ENCODE peak calls at places on chromosomes 1 and 21, in ten cellular contexts. S is neural progenitor cell; H is HL-60; N is adrenal gland; F is SJSA1; Y is heart right ventricle; E is tibial artery; J is uterus; K is CD8-positive, alpha-beta memory T cell; I is K562. A is an unnamed sample.

GRCh38 chr1:65316233-65316632 is 6.9 kb downstream of the DNAJC6 start:
- DNase-seq in S (no peak), H (no peak), N (no peak), F (no peak), Y (no peak), E (no peak), J (no peak), K (no peak), I (no peak), A (no peak)

GRCh38 chr21:16773206-16773605 is 739.6 kb upstream of the CXADR start:
- DNase-seq in S (no peak), H (no peak), N (no peak), F (peak), Y (no peak), E (no peak), J (no peak), K (no peak), I (no peak), A (no peak)

GRCh38 chr1:59076612-59077011 is 220.3 kb upstream of the FGGY start:
- DNase-seq in S (no peak), H (no peak), N (no peak), F (no peak), Y (no peak), E (no peak), J (no peak), K (no peak), I (peak), A (no peak)

GRCh38 chr1:21818661-21819060 is 6.6 kb downstream of the LDLRAD2 start:
- DNase-seq in S (peak), H (peak), N (peak), F (no peak), Y (no peak), E (no peak), J (no peak), K (no peak), I (peak), A (peak)

GRCh38 chr21:37367758-37368535 is 1.4 kb downstream of the DYRK1A start:
- DNase-seq in S (peak), H (no peak), N (peak), F (peak), Y (peak), E (peak), J (peak), K (peak), I (no peak), A (no peak)

GRCh38 chr1:87715052-87715451 is 386.4 kb downstream of the LMO4 start:
- DNase-seq in S (no peak), H (no peak), N (no peak), F (no peak), Y (no peak), E (no peak), J (no peak), K (no peak), I (no peak), A (no peak)

GRCh38 chr1:117653732-117654484 is 48.1 kb downstream of the TENT5C start:
- DNase-seq in S (no peak), H (no peak), N (no peak), F (no peak), Y (no peak), E (no peak), J (no peak), K (no peak), I (no peak), A (no peak)

GRCh38 chr1:107132780-107133179 is 8.1 kb upstream of the NTNG1 start:
- DNase-seq in S (no peak), H (no peak), N (no peak), F (no peak), Y (no peak), E (no peak), J (no peak), K (no peak), I (no peak), A (no peak)

GRCh38 chr1:172966844-172967540 is 83.7 kb downstream of the TNFSF18 start:
- DNase-seq in S (no peak), H (no peak), N (no peak), F (peak), Y (no peak), E (no peak), J (no peak), K (no peak), I (no peak), A (no peak)

GRCh38 chr21:10539956-10540355 is 18.6 kb downstream of the TPTE start:
- DNase-seq in S (no peak), H (no peak), N (no peak), F (no peak), Y (no peak), E (no peak), J (no peak), K (no peak), I (no peak), A (no peak)

GRCh38 chr1:241356519-241357365 is at the start of gene RGS7:
- DNase-seq in S (peak), H (no peak), N (peak), F (peak), Y (peak), E (no peak), J (peak), K (no peak), I (no peak), A (no peak)

GRCh38 chr1:233081686-233082085 is 131.3 kb downstream of the NTPCR start:
- DNase-seq in S (no peak), H (peak), N (peak), F (peak), Y (no peak), E (no peak), J (no peak), K (no peak), I (no peak), A (no peak)

GRCh38 chr1:27135920-27136551 is 18.9 kb downstream of the SLC9A1 start:
- DNase-seq in S (peak), H (no peak), N (no peak), F (no peak), Y (no peak), E (no peak), J (no peak), K (peak), I (no peak), A (no peak)

GRCh38 chr1:215710340-215710971 is 143.4 kb downstream of the KCTD3 start:
- DNase-seq in S (peak), H (peak), N (no peak), F (peak), Y (no peak), E (no peak), J (no peak), K (no peak), I (peak), A (peak)

GRCh38 chr1:204072951-204073836 is at the start of gene SOX13:
- DNase-seq in S (peak), H (peak), N (peak), F (peak), Y (peak), E (peak), J (peak), K (peak), I (peak), A (no peak)

GRCh38 chr1:12594966-12595838 is 22.8 kb downstream of the DHRS3 start:
- DNase-seq in S (peak), H (no peak), N (no peak), F (no peak), Y (peak), E (peak), J (peak), K (no peak), I (no peak), A (no peak)

GRCh38 chr1:39105841-39106765 is 80.0 kb downstream of the NDUFS5 start:
- DNase-seq in S (peak), H (no peak), N (peak), F (peak), Y (peak), E (peak), J (peak), K (no peak), I (peak), A (no peak)

GRCh38 chr1:160996195-160996594 is 24.8 kb downstream of the F11R start:
- DNase-seq in S (no peak), H (no peak), N (no peak), F (peak), Y (no peak), E (no peak), J (no peak), K (no peak), I (no peak), A (no peak)

GRCh38 chr1:101185421-101185820 is 51.4 kb upstream of the S1PR1 start:
- DNase-seq in S (no peak), H (no peak), N (no peak), F (no peak), Y (no peak), E (no peak), J (no peak), K (no peak), I (no peak), A (no peak)

GRCh38 chr1:101191049-101191448 is 45.8 kb upstream of the S1PR1 start:
- DNase-seq in S (no peak), H (no peak), N (no peak), F (no peak), Y (no peak), E (no peak), J (no peak), K (no peak), I (no peak), A (no peak)

GRCh38 chr1:101188311-101188710 is 48.5 kb upstream of the S1PR1 start:
- DNase-seq in S (no peak), H (no peak), N (no peak), F (peak), Y (no peak), E (no peak), J (no peak), K (no peak), I (no peak), A (no peak)

GRCh38 chr1:101190441-101190840 is 46.4 kb upstream of the S1PR1 start:
- DNase-seq in S (no peak), H (no peak), N (no peak), F (no peak), Y (no peak), E (no peak), J (no peak), K (no peak), I (no peak), A (no peak)

GRCh38 chr1:101187287-101187686 is 49.5 kb upstream of the S1PR1 start:
- DNase-seq in S (no peak), H (no peak), N (no peak), F (peak), Y (no peak), E (no peak), J (no peak), K (no peak), I (no peak), A (no peak)
- H3K27ac ChIP-seq in S (no peak), H (no peak), N (no peak), F (peak), Y (peak), E (no peak), J (no peak), K (no peak), I (no peak), A (no peak)

DNA sequence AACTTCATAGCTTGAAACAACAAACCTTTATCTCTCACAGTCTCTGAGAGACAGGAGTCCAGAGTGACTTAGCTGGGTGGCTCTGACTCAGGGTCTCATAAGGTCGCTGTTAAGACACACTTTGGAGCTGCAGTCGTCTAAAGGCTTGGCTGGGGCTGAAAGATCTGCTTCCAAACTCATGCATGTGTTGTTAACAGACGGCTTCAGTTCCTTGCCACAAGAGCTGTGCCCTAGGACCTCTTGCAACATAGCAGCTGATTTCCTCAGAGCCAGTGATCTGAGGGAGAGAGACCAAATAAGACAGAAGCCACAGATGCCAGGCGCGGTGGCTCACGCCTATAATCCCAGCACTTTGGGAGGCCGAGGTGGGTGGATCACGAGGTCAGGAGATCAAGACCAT is 176.8 kb downstream of the DISC1 start:
- DNase-seq in S (no peak), H (peak), N (no peak), F (no peak), Y (no peak), E (peak), J (no peak), K (no peak), I (no peak), A (no peak)
- H3K27ac ChIP-seq in S (no peak), H (peak), N (no peak), F (no peak), Y (no peak), E (no peak), J (no peak), K (no peak), I (peak), A (no peak)

DNA sequence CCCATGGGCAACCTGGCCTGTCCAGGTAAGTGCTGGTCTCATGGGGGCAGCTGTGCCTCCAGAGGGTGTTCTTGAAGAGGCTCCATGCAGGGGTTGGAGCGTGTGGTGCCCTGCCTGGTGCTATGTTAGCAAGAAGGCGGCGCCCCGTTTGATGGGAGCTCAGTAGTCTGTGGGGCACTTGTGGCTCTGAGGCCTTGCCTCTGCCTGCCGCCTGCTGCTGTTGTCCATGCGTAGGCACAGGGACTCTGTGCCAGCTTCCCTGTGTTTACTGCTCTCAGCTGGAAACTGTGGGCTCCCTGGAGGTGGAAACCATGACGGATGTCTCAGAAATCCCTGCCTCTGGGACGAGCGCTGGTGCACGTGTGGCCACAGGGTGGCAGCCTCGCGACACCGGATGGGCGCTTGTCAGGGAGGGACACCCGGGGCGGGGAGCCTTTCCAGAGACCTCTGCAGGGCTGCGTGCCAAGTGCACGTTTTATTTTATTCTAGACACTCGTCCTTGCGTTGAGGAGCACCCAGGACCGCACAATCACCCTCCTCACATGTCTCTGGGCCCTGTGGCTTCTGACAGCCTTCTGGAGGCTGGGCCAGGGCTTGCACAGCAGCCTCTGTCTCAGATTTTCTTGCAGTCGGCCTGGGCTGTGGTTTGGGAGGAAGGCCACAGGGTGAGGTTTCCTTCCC is 27.1 kb downstream of the SNAP47 start:
- DNase-seq in S (peak), H (peak), N (peak), F (peak), Y (peak), E (peak), J (peak), K (peak), I (peak), A (peak)
- H3K27ac ChIP-seq in S (no peak), H (no peak), N (no peak), F (no peak), Y (peak), E (no peak), J (peak), K (no peak), I (no peak), A (no peak)

GRCh38 chr1:151787689-151788088 is 2.6 kb downstream of the TDRKH start:
- DNase-seq in S (no peak), H (no peak), N (no peak), F (no peak), Y (no peak), E (no peak), J (no peak), K (no peak), I (no peak), A (no peak)
- H3K27ac ChIP-seq in S (no peak), H (no peak), N (no peak), F (no peak), Y (no peak), E (no peak), J (no peak), K (no peak), I (no peak), A (no peak)

GRCh38 chr1:165454211-165454610 is 9.3 kb upstream of the RXRG start:
- DNase-seq in S (no peak), H (no peak), N (no peak), F (no peak), Y (no peak), E (no peak), J (no peak), K (no peak), I (no peak), A (no peak)

GRCh38 chr1:165456114-165456513 is 11.2 kb upstream of the RXRG start:
- DNase-seq in S (no peak), H (no peak), N (no peak), F (no peak), Y (no peak), E (no peak), J (no peak), K (no peak), I (no peak), A (no peak)

GRCh38 chr1:165456861-165457260 is 11.9 kb upstream of the RXRG start:
- DNase-seq in S (no peak), H (no peak), N (no peak), F (no peak), Y (no peak), E (no peak), J (no peak), K (no peak), I (no peak), A (no peak)

GRCh38 chr1:165452336-165453130 is 7.6 kb upstream of the RXRG start:
- DNase-seq in S (no peak), H (no peak), N (no peak), F (no peak), Y (peak), E (no peak), J (no peak), K (no peak), I (no peak), A (no peak)

GRCh38 chr1:165455111-165455510 is 10.2 kb upstream of the RXRG start:
- DNase-seq in S (no peak), H (no peak), N (no peak), F (no peak), Y (no peak), E (no peak), J (no peak), K (no peak), I (no peak), A (no peak)
- H3K27ac ChIP-seq in S (no peak), H (no peak), N (no peak), F (no peak), Y (no peak), E (no peak), J (no peak), K (no peak), I (no peak), A (no peak)

GRCh38 chr1:1361233-1361981 is 3.1 kb upstream of the MXRA8 start:
- DNase-seq in S (no peak), H (no peak), N (no peak), F (no peak), Y (no peak), E (no peak), J (peak), K (no peak), I (no peak), A (no peak)
- H3K27ac ChIP-seq in S (no peak), H (no peak), N (no peak), F (peak), Y (peak), E (peak), J (peak), K (no peak), I (no peak), A (no peak)

A was measured in iPS DF 6.9.